ENCODE peak calls at places on chromosomes 12 and 14, in ten cellular contexts. I, R, A, Z, E, C, N, V, W and J are unnamed samples.

GRCh38 chr12:89949457-89950195 is 241.0 kb upstream of the ATP2B1 start:
- DNase-seq in R (no peak), I (peak; percentile 66), V (no peak), A (peak; percentile 21), C (peak; percentile 93), N (peak; percentile 35), Z (peak; percentile 45), E (no peak), W (peak; percentile 74), J (peak; percentile 96)

GRCh38 chr12:79830425-79830824 is 104.5 kb downstream of the PPP1R12A start:
- DNase-seq in C (no peak), E (no peak), V (no peak), W (no peak), N (no peak), A (no peak), Z (no peak), I (no peak), R (no peak), J (no peak)

GRCh38 chr12:39138268-39138667 is 232.9 kb upstream of the CPNE8 start:
- DNase-seq in W (no peak), C (no peak), E (no peak), R (no peak), Z (no peak), I (no peak), V (no peak), A (no peak), N (no peak), J (no peak)

GRCh38 chr12:105228494-105228893 is 7.5 kb downstream of the APPL2 start:
- DNase-seq in I (no peak), Z (no peak), C (no peak), W (peak; percentile 70), V (no peak), R (no peak), A (no peak), N (peak; percentile 88), E (peak; percentile 100), J (peak; percentile 44)

GRCh38 chr14:69135133-69135532 is 17.8 kb downstream of the DCAF5 start:
- DNase-seq in R (no peak), E (no peak), I (no peak), V (no peak), N (no peak), W (no peak), C (no peak), Z (no peak), A (no peak), J (no peak)

GRCh38 chr12:14896477-14897184 is 11.0 kb upstream of the MGP start:
- DNase-seq in R (no peak), N (peak; percentile 57), E (no peak), Z (no peak), W (peak; percentile 80), V (peak; percentile 52), C (no peak), I (no peak), A (no peak), J (no peak)

GRCh38 chr12:6688543-6688999 is 604 bp downstream of the ZNF384 start:
- DNase-seq in N (no peak), R (no peak), Z (peak; percentile 71), W (no peak), C (peak; percentile 53), V (no peak), A (no peak), I (peak; percentile 92), E (no peak), J (no peak)

GRCh38 chr14:89304972-89305703 is 111.9 kb downstream of the FOXN3 start:
- DNase-seq in E (peak; percentile 31), I (peak; percentile 47), A (no peak), Z (peak; percentile 24), W (peak; percentile 87), N (peak; percentile 42), V (peak; percentile 16), C (no peak), R (no peak), J (no peak)

GRCh38 chr12:57530396-57531142 is 7.9 kb downstream of the MBD6 start:
- DNase-seq in W (no peak), R (no peak), V (no peak), I (no peak), C (no peak), E (peak; percentile 76), Z (no peak), A (no peak), N (no peak), J (no peak)

GRCh38 chr12:120224304-120225199 is 23.6 kb upstream of the RPLP0 start:
- DNase-seq in V (no peak), I (peak; percentile 56), C (no peak), Z (peak; percentile 86), N (no peak), E (no peak), W (no peak), R (peak; percentile 84), A (no peak), J (no peak)

GRCh38 chr12:15721716-15722115 is 67.5 kb downstream of the EPS8 start:
- DNase-seq in R (no peak), Z (no peak), N (no peak), A (no peak), V (no peak), I (no peak), C (no peak), W (peak; percentile 46), E (no peak), J (no peak)

GRCh38 chr12:82635263-82635662 is 51.4 kb upstream of the TMTC2 start:
- DNase-seq in C (no peak), N (no peak), R (no peak), E (no peak), W (no peak), Z (no peak), V (no peak), A (no peak), I (no peak), J (no peak)

GRCh38 chr12:103495783-103496456 is at the start of gene C12orf42:
- DNase-seq in C (no peak), E (peak; percentile 15), R (no peak), W (peak; percentile 15), Z (peak; percentile 21), A (no peak), N (peak; percentile 12), I (no peak), V (no peak), J (no peak)

GRCh38 chr14:38255408-38255672 is 553 bp downstream of the CLEC14A start:
- DNase-seq in N (no peak), V (no peak), R (no peak), I (peak; percentile 15), C (no peak), E (no peak), W (peak; percentile 48), Z (no peak), A (no peak), J (no peak)

GRCh38 chr12:49017764-49018281 is 753 bp downstream of the PRKAG1 start:
- DNase-seq in A (no peak), V (no peak), E (no peak), N (peak; percentile 24), W (no peak), C (no peak), Z (no peak), I (peak; percentile 68), R (no peak), J (no peak)

GRCh38 chr12:95940514-95940913 is 1.9 kb downstream of the CCDC38 start:
- DNase-seq in R (no peak), C (no peak), Z (no peak), I (no peak), N (no peak), W (no peak), A (no peak), E (no peak), V (no peak), J (no peak)

GRCh38 chr12:95943231-95943842 is at the start of gene AMDHD1:
- DNase-seq in E (peak; percentile 48), R (peak; percentile 41), N (peak; percentile 42), C (no peak), V (no peak), A (no peak), Z (peak; percentile 62), W (peak; percentile 46), I (peak; percentile 30), J (no peak)

GRCh38 chr12:95942532-95943230 is at the start of gene CCDC38:
- DNase-seq in C (peak; percentile 61), N (peak; percentile 26), W (peak; percentile 59), I (peak; percentile 76), Z (peak; percentile 82), A (no peak), E (peak; percentile 62), V (no peak), R (peak; percentile 87), J (no peak)

GRCh38 chr12:95942106-95942531 is 295 bp downstream of the CCDC38 start:
- DNase-seq in N (no peak), Z (no peak), R (no peak), V (no peak), C (no peak), W (no peak), E (peak; percentile 8), I (no peak), A (no peak), J (no peak)

GRCh38 chr12:95944108-95944704 is 1.1 kb downstream of the AMDHD1 start:
- DNase-seq in I (no peak), C (no peak), R (no peak), A (no peak), W (no peak), E (no peak), V (no peak), N (no peak), Z (no peak), J (no peak)
- H3K4me3 ChIP-seq in I (no peak overlapping the region), C (no peak overlapping the region), R (no peak overlapping the region), A (no peak overlapping the region), W (no peak overlapping the region), E (no peak overlapping the region), V (no peak overlapping the region), N (no peak overlapping the region), Z (no peak overlapping the region), J (no peak overlapping the region)

GRCh38 chr12:91326043-91327027 is 143.7 kb upstream of the DCN start:
- DNase-seq in V (peak; percentile 55), I (peak; percentile 67), N (peak; percentile 48), C (peak; percentile 71), W (peak; percentile 84), Z (peak; percentile 19), R (peak; percentile 50), E (peak; percentile 70), A (no peak), J (no peak)
- H3K4me3 ChIP-seq in V (no peak overlapping the region), I (no peak overlapping the region), N (no peak overlapping the region), C (no peak overlapping the region), W (peak overlapping the region; percentile 33), Z (no peak overlapping the region), R (no peak overlapping the region), E (no peak overlapping the region), A (no peak overlapping the region), J (no peak overlapping the region)

DNA sequence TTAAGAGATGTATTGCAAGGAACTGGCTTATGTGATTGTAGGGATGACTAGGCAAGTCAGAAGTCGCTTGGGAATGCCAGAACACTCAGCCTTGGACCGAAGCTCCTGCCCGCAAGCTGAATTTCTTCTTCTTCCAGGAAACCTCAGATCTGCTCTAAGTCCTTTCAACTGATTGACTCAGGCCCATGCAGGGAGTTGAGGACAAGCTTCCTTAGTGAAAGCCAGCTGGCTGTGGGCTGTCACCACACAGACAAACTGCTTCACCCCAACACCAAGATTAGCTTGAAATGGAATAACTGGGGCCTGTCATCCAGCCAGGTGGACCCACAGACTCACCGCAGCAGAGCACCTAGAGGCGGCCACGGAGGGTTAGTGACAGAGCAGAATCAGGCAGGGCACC is 24.7 kb downstream of the BDKRB2 start:
- DNase-seq in R (no peak), Z (no peak), I (no peak), E (no peak), C (no peak), V (no peak), A (no peak), W (no peak), N (no peak), J (no peak)
- H3K4me3 ChIP-seq in R (no peak overlapping the region), Z (no peak overlapping the region), I (no peak overlapping the region), E (no peak overlapping the region), C (no peak overlapping the region), V (no peak overlapping the region), A (no peak overlapping the region), W (no peak overlapping the region), N (no peak overlapping the region), J (no peak overlapping the region)

GRCh38 chr14:75223664-75224154 is 47.3 kb upstream of the TMED10 start:
- DNase-seq in I (peak; percentile 64), R (peak; percentile 38), N (peak; percentile 18), Z (peak; percentile 51), W (no peak), E (no peak), V (no peak), C (no peak), A (no peak), J (no peak)
- H3K4me3 ChIP-seq in I (no peak overlapping the region), R (no peak overlapping the region), N (no peak overlapping the region), Z (no peak overlapping the region), W (no peak overlapping the region), E (no peak overlapping the region), V (no peak overlapping the region), C (no peak overlapping the region), A (no peak overlapping the region), J (no peak overlapping the region)